ENCODE peak calls at places on chromosome 5, in ten cellular contexts. One of them, this sample, is unnamed.

GRCh38 chr5:16803831-16804230 is 132.3 kb downstream of the MYO10 start:
- DNase-seq in breast epithelium: no peak
- DNase-seq in PC-3: no peak
- DNase-seq in left lung: no peak
- DNase-seq in CD4-positive, alpha-beta T cell: no peak
- DNase-seq in body of pancreas: no peak
- DNase-seq in fibroblast of lung: no peak
- DNase-seq in cardiac muscle cell: no peak
- DNase-seq in CD4-positive, CD25-positive, alpha-beta regulatory T cell: no peak
- DNase-seq in SJSA1: no peak
- DNase-seq in this sample: no peak

GRCh38 chr5:115366223-115366622 is 69.8 kb upstream of the CCDC112 start:
- DNase-seq in breast epithelium: no peak
- DNase-seq in PC-3: peak
- DNase-seq in left lung: no peak
- DNase-seq in CD4-positive, alpha-beta T cell: no peak
- DNase-seq in body of pancreas: no peak
- DNase-seq in fibroblast of lung: peak
- DNase-seq in cardiac muscle cell: no peak
- DNase-seq in CD4-positive, CD25-positive, alpha-beta regulatory T cell: no peak
- DNase-seq in SJSA1: peak
- DNase-seq in this sample: peak

GRCh38 chr5:402615-403359 is 40.2 kb upstream of the EXOC3 start:
- DNase-seq in breast epithelium: peak
- DNase-seq in PC-3: peak
- DNase-seq in left lung: no peak
- DNase-seq in CD4-positive, alpha-beta T cell: no peak
- DNase-seq in body of pancreas: no peak
- DNase-seq in fibroblast of lung: no peak
- DNase-seq in cardiac muscle cell: no peak
- DNase-seq in CD4-positive, CD25-positive, alpha-beta regulatory T cell: no peak
- DNase-seq in SJSA1: peak
- DNase-seq in this sample: no peak

GRCh38 chr5:89988998-89989690 is 420.4 kb downstream of the CETN3 start:
- DNase-seq in breast epithelium: no peak
- DNase-seq in PC-3: no peak
- DNase-seq in left lung: no peak
- DNase-seq in CD4-positive, alpha-beta T cell: no peak
- DNase-seq in body of pancreas: no peak
- DNase-seq in fibroblast of lung: no peak
- DNase-seq in cardiac muscle cell: no peak
- DNase-seq in CD4-positive, CD25-positive, alpha-beta regulatory T cell: no peak
- DNase-seq in SJSA1: no peak
- DNase-seq in this sample: no peak

GRCh38 chr5:95668216-95668615 is 14.6 kb downstream of the SPATA9 start:
- DNase-seq in breast epithelium: no peak
- DNase-seq in PC-3: peak
- DNase-seq in left lung: no peak
- DNase-seq in CD4-positive, alpha-beta T cell: no peak
- DNase-seq in body of pancreas: no peak
- DNase-seq in fibroblast of lung: peak
- DNase-seq in cardiac muscle cell: no peak
- DNase-seq in CD4-positive, CD25-positive, alpha-beta regulatory T cell: no peak
- DNase-seq in SJSA1: no peak
- DNase-seq in this sample: no peak

GRCh38 chr5:61330879-61331406 is 1.1 kb upstream of the ZSWIM6 start:
- DNase-seq in breast epithelium: peak
- DNase-seq in PC-3: peak
- DNase-seq in left lung: peak
- DNase-seq in CD4-positive, alpha-beta T cell: peak
- DNase-seq in body of pancreas: peak
- DNase-seq in fibroblast of lung: peak
- DNase-seq in cardiac muscle cell: peak
- DNase-seq in CD4-positive, CD25-positive, alpha-beta regulatory T cell: peak
- DNase-seq in SJSA1: peak
- DNase-seq in this sample: no peak

GRCh38 chr5:125011419-125011818 is 265.0 kb upstream of the ZNF608 start:
- DNase-seq in breast epithelium: no peak
- DNase-seq in PC-3: peak
- DNase-seq in left lung: no peak
- DNase-seq in CD4-positive, alpha-beta T cell: no peak
- DNase-seq in body of pancreas: no peak
- DNase-seq in fibroblast of lung: no peak
- DNase-seq in cardiac muscle cell: no peak
- DNase-seq in CD4-positive, CD25-positive, alpha-beta regulatory T cell: no peak
- DNase-seq in SJSA1: no peak
- DNase-seq in this sample: no peak

GRCh38 chr5:125043781-125044391 is 297.4 kb upstream of the ZNF608 start:
- DNase-seq in breast epithelium: peak
- DNase-seq in PC-3: peak
- DNase-seq in left lung: peak
- DNase-seq in CD4-positive, alpha-beta T cell: no peak
- DNase-seq in body of pancreas: peak
- DNase-seq in fibroblast of lung: peak
- DNase-seq in cardiac muscle cell: peak
- DNase-seq in CD4-positive, CD25-positive, alpha-beta regulatory T cell: no peak
- DNase-seq in SJSA1: peak
- DNase-seq in this sample: no peak

GRCh38 chr5:164191240-164191639 is 685.8 kb downstream of the MAT2B start:
- DNase-seq in breast epithelium: no peak
- DNase-seq in PC-3: peak
- DNase-seq in left lung: no peak
- DNase-seq in CD4-positive, alpha-beta T cell: no peak
- DNase-seq in body of pancreas: no peak
- DNase-seq in fibroblast of lung: peak
- DNase-seq in cardiac muscle cell: no peak
- DNase-seq in CD4-positive, CD25-positive, alpha-beta regulatory T cell: no peak
- DNase-seq in SJSA1: no peak
- DNase-seq in this sample: no peak

GRCh38 chr5:109852371-109853160 is 162.8 kb downstream of the MAN2A1 start:
- DNase-seq in breast epithelium: no peak
- DNase-seq in PC-3: no peak
- DNase-seq in left lung: no peak
- DNase-seq in CD4-positive, alpha-beta T cell: no peak
- DNase-seq in body of pancreas: no peak
- DNase-seq in fibroblast of lung: no peak
- DNase-seq in cardiac muscle cell: no peak
- DNase-seq in CD4-positive, CD25-positive, alpha-beta regulatory T cell: no peak
- DNase-seq in SJSA1: no peak
- DNase-seq in this sample: no peak

GRCh38 chr5:96065577-96066385 is 104.1 kb upstream of the ELL2 start:
- DNase-seq in breast epithelium: no peak
- DNase-seq in PC-3: no peak
- DNase-seq in left lung: no peak
- DNase-seq in CD4-positive, alpha-beta T cell: no peak
- DNase-seq in body of pancreas: no peak
- DNase-seq in fibroblast of lung: no peak
- DNase-seq in cardiac muscle cell: no peak
- DNase-seq in CD4-positive, CD25-positive, alpha-beta regulatory T cell: no peak
- DNase-seq in SJSA1: no peak
- DNase-seq in this sample: no peak

GRCh38 chr5:43973318-43973717 is 370.3 kb downstream of the NNT start:
- DNase-seq in breast epithelium: no peak
- DNase-seq in PC-3: peak
- DNase-seq in left lung: no peak
- DNase-seq in CD4-positive, alpha-beta T cell: no peak
- DNase-seq in body of pancreas: peak
- DNase-seq in fibroblast of lung: peak
- DNase-seq in cardiac muscle cell: no peak
- DNase-seq in CD4-positive, CD25-positive, alpha-beta regulatory T cell: no peak
- DNase-seq in SJSA1: no peak
- DNase-seq in this sample: no peak

GRCh38 chr5:36724429-36725332 is 118.3 kb downstream of the SLC1A3 start:
- DNase-seq in breast epithelium: no peak
- DNase-seq in PC-3: peak
- DNase-seq in left lung: peak
- DNase-seq in CD4-positive, alpha-beta T cell: peak
- DNase-seq in body of pancreas: peak
- DNase-seq in fibroblast of lung: no peak
- DNase-seq in cardiac muscle cell: no peak
- DNase-seq in CD4-positive, CD25-positive, alpha-beta regulatory T cell: peak
- DNase-seq in SJSA1: no peak
- DNase-seq in this sample: no peak

GRCh38 chr5:137751869-137752491 is 2.2 kb downstream of the HNRNPA0 start:
- DNase-seq in breast epithelium: no peak
- DNase-seq in PC-3: peak
- DNase-seq in left lung: no peak
- DNase-seq in CD4-positive, alpha-beta T cell: no peak
- DNase-seq in body of pancreas: peak
- DNase-seq in fibroblast of lung: peak
- DNase-seq in cardiac muscle cell: peak
- DNase-seq in CD4-positive, CD25-positive, alpha-beta regulatory T cell: no peak
- DNase-seq in SJSA1: no peak
- DNase-seq in this sample: no peak

GRCh38 chr5:56464935-56465756 is 232.0 kb upstream of the ANKRD55 start:
- DNase-seq in breast epithelium: no peak
- DNase-seq in PC-3: no peak
- DNase-seq in left lung: no peak
- DNase-seq in CD4-positive, alpha-beta T cell: no peak
- DNase-seq in body of pancreas: no peak
- DNase-seq in fibroblast of lung: no peak
- DNase-seq in cardiac muscle cell: no peak
- DNase-seq in CD4-positive, CD25-positive, alpha-beta regulatory T cell: no peak
- DNase-seq in SJSA1: no peak
- DNase-seq in this sample: no peak

GRCh38 chr5:55521903-55522302 is 12.9 kb downstream of the PLPP1 start:
- DNase-seq in breast epithelium: no peak
- DNase-seq in PC-3: no peak
- DNase-seq in left lung: no peak
- DNase-seq in CD4-positive, alpha-beta T cell: no peak
- DNase-seq in body of pancreas: no peak
- DNase-seq in fibroblast of lung: no peak
- DNase-seq in cardiac muscle cell: no peak
- DNase-seq in CD4-positive, CD25-positive, alpha-beta regulatory T cell: no peak
- DNase-seq in SJSA1: no peak
- DNase-seq in this sample: no peak

GRCh38 chr5:126139773-126140172 is 283.4 kb upstream of the GRAMD2B start:
- DNase-seq in breast epithelium: no peak
- DNase-seq in PC-3: peak
- DNase-seq in left lung: no peak
- DNase-seq in CD4-positive, alpha-beta T cell: no peak
- DNase-seq in body of pancreas: no peak
- DNase-seq in fibroblast of lung: peak
- DNase-seq in cardiac muscle cell: no peak
- DNase-seq in CD4-positive, CD25-positive, alpha-beta regulatory T cell: no peak
- DNase-seq in SJSA1: peak
- DNase-seq in this sample: no peak

GRCh38 chr5:138702166-138702826 is 50.9 kb upstream of the CTNNA1 start:
- DNase-seq in breast epithelium: no peak
- DNase-seq in PC-3: no peak
- DNase-seq in left lung: no peak
- DNase-seq in CD4-positive, alpha-beta T cell: no peak
- DNase-seq in body of pancreas: no peak
- DNase-seq in fibroblast of lung: peak
- DNase-seq in cardiac muscle cell: no peak
- DNase-seq in CD4-positive, CD25-positive, alpha-beta regulatory T cell: no peak
- DNase-seq in SJSA1: no peak
- DNase-seq in this sample: no peak

GRCh38 chr5:143302344-143302743 is 101.1 kb downstream of the NR3C1 start:
- DNase-seq in breast epithelium: no peak
- DNase-seq in PC-3: peak
- DNase-seq in left lung: no peak
- DNase-seq in CD4-positive, alpha-beta T cell: no peak
- DNase-seq in body of pancreas: no peak
- DNase-seq in fibroblast of lung: peak
- DNase-seq in cardiac muscle cell: no peak
- DNase-seq in CD4-positive, CD25-positive, alpha-beta regulatory T cell: no peak
- DNase-seq in SJSA1: no peak
- DNase-seq in this sample: no peak

GRCh38 chr5:151008124-151008491 is 12.3 kb upstream of the GPX3 start:
- DNase-seq in breast epithelium: no peak
- DNase-seq in PC-3: no peak
- DNase-seq in left lung: no peak
- DNase-seq in CD4-positive, alpha-beta T cell: no peak
- DNase-seq in body of pancreas: no peak
- DNase-seq in fibroblast of lung: no peak
- DNase-seq in cardiac muscle cell: peak
- DNase-seq in CD4-positive, CD25-positive, alpha-beta regulatory T cell: no peak
- DNase-seq in SJSA1: no peak
- DNase-seq in this sample: no peak
- H3K27ac ChIP-seq in breast epithelium: peak
- H3K27ac ChIP-seq in PC-3: no peak
- H3K27ac ChIP-seq in left lung: peak
- H3K27ac ChIP-seq in CD4-positive, alpha-beta T cell: no peak
- H3K27ac ChIP-seq in body of pancreas: no peak
- H3K27ac ChIP-seq in fibroblast of lung: no peak
- H3K27ac ChIP-seq in cardiac muscle cell: peak
- H3K27ac ChIP-seq in CD4-positive, CD25-positive, alpha-beta regulatory T cell: no peak
- H3K27ac ChIP-seq in SJSA1: no peak
- H3K27ac ChIP-seq in this sample: no peak

DNA sequence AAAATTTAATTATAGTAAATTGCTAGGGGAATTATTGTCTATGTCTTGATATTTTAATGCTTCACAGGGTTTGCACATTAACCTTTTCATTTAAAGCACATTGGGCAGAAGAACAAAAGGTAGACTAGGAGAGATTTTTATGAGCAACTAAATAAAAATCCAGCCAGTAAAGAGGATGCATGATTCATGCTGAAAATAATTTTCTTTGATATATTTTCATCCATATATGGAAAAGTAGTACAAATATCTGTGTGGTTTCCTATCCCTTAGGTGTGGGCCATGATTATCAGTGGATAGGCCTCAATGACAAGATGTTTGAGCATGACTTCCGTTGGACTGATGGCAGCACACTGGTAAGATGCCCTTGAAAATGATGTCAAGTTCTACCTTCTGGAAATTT is 83.1 kb downstream of the VCAN start:
- DNase-seq in breast epithelium: no peak
- DNase-seq in PC-3: peak
- DNase-seq in left lung: no peak
- DNase-seq in CD4-positive, alpha-beta T cell: no peak
- DNase-seq in body of pancreas: no peak
- DNase-seq in fibroblast of lung: no peak
- DNase-seq in cardiac muscle cell: no peak
- DNase-seq in CD4-positive, CD25-positive, alpha-beta regulatory T cell: no peak
- DNase-seq in SJSA1: no peak
- DNase-seq in this sample: no peak
- H3K27ac ChIP-seq in breast epithelium: no peak
- H3K27ac ChIP-seq in PC-3: no peak
- H3K27ac ChIP-seq in left lung: no peak
- H3K27ac ChIP-seq in CD4-positive, alpha-beta T cell: no peak
- H3K27ac ChIP-seq in body of pancreas: no peak
- H3K27ac ChIP-seq in fibroblast of lung: no peak
- H3K27ac ChIP-seq in cardiac muscle cell: no peak
- H3K27ac ChIP-seq in CD4-positive, CD25-positive, alpha-beta regulatory T cell: no peak
- H3K27ac ChIP-seq in SJSA1: peak
- H3K27ac ChIP-seq in this sample: no peak

GRCh38 chr5:173325091-173325698 is 3.0 kb downstream of the STC2 start:
- DNase-seq in breast epithelium: no peak
- DNase-seq in PC-3: no peak
- DNase-seq in left lung: no peak
- DNase-seq in CD4-positive, alpha-beta T cell: no peak
- DNase-seq in body of pancreas: no peak
- DNase-seq in fibroblast of lung: no peak
- DNase-seq in cardiac muscle cell: no peak
- DNase-seq in CD4-positive, CD25-positive, alpha-beta regulatory T cell: no peak
- DNase-seq in SJSA1: no peak
- DNase-seq in this sample: no peak
- H3K27ac ChIP-seq in breast epithelium: peak
- H3K27ac ChIP-seq in PC-3: no peak
- H3K27ac ChIP-seq in left lung: peak
- H3K27ac ChIP-seq in CD4-positive, alpha-beta T cell: no peak
- H3K27ac ChIP-seq in body of pancreas: peak
- H3K27ac ChIP-seq in fibroblast of lung: peak
- H3K27ac ChIP-seq in cardiac muscle cell: no peak
- H3K27ac ChIP-seq in CD4-positive, CD25-positive, alpha-beta regulatory T cell: no peak
- H3K27ac ChIP-seq in SJSA1: peak
- H3K27ac ChIP-seq in this sample: no peak

GRCh38 chr5:10577371-10578291 is 13.8 kb downstream of the ANKRD33B start:
- DNase-seq in breast epithelium: no peak
- DNase-seq in PC-3: no peak
- DNase-seq in left lung: no peak
- DNase-seq in CD4-positive, alpha-beta T cell: no peak
- DNase-seq in body of pancreas: no peak
- DNase-seq in fibroblast of lung: no peak
- DNase-seq in cardiac muscle cell: peak
- DNase-seq in CD4-positive, CD25-positive, alpha-beta regulatory T cell: no peak
- DNase-seq in SJSA1: peak
- DNase-seq in this sample: no peak
- H3K27ac ChIP-seq in breast epithelium: peak
- H3K27ac ChIP-seq in PC-3: no peak
- H3K27ac ChIP-seq in left lung: no peak
- H3K27ac ChIP-seq in CD4-positive, alpha-beta T cell: no peak
- H3K27ac ChIP-seq in body of pancreas: no peak
- H3K27ac ChIP-seq in fibroblast of lung: no peak
- H3K27ac ChIP-seq in cardiac muscle cell: peak
- H3K27ac ChIP-seq in CD4-positive, CD25-positive, alpha-beta regulatory T cell: no peak
- H3K27ac ChIP-seq in SJSA1: peak
- H3K27ac ChIP-seq in this sample: no peak

This sample was measured in epithelial cell of prostate.